ENCODE peak calls at places on chromosomes 2 and 18, in nine cellular contexts. O is dorsolateral prefrontal cortex, N is thyroid gland, M is AG10803, X is RKO, F is hypothalamus, E is T-helper 2 cell, Y is GM13976, D is lower lobe of right lung. P is an unnamed sample.

GRCh38 chr2:188786368-188786781 is 187.8 kb upstream of the COL3A1 start:
- DNase-seq in O (no peak), N (peak; percentile 5), M (peak; percentile 86), X (no peak), F (no peak), E (no peak), Y (no peak), D (no peak), P (no peak)

GRCh38 chr2:33380001-33380609 is 96.3 kb upstream of the RASGRP3 start:
- DNase-seq in O (no peak), N (no peak), M (no peak), X (peak; percentile 34), F (no peak), E (no peak), Y (peak; percentile 24), D (no peak), P (no peak)

GRCh38 chr2:47003641-47004427 is 88.2 kb upstream of the MCFD2 start:
- DNase-seq in O (no peak), N (peak; percentile 70), M (no peak), X (no peak), F (no peak), E (no peak), Y (no peak), D (no peak), P (no peak)

GRCh38 chr2:48479923-48480322 is 50.0 kb upstream of the STON1 start:
- DNase-seq in O (no peak), N (no peak), M (no peak), X (no peak), F (no peak), E (no peak), Y (no peak), D (no peak), P (no peak)

GRCh38 chr2:85390941-85391669 is 19.1 kb downstream of the CAPG start:
- DNase-seq in O (peak; percentile 55), N (peak; percentile 69), M (peak; percentile 33), X (no peak), F (no peak), E (peak; percentile 52), Y (peak; percentile 74), D (peak; percentile 73), P (no peak)

GRCh38 chr2:229445501-229446294 is 174.6 kb upstream of the PID1 start:
- DNase-seq in O (peak; percentile 54), N (no peak), M (peak; percentile 63), X (no peak), F (no peak), E (no peak), Y (no peak), D (no peak), P (no peak)

GRCh38 chr2:24345937-24346336 is 14.4 kb downstream of the ITSN2 start:
- DNase-seq in O (no peak), N (no peak), M (no peak), X (no peak), F (no peak), E (no peak), Y (no peak), D (no peak), P (no peak)

GRCh38 chr18:6624271-6624670 is 105.2 kb upstream of the ARHGAP28 start:
- DNase-seq in O (no peak), N (no peak), M (peak; percentile 63), X (peak; percentile 45), F (no peak), E (no peak), Y (no peak), D (no peak), P (no peak)

GRCh38 chr2:235595420-235596010 is 101.7 kb downstream of the AGAP1 start:
- DNase-seq in O (peak; percentile 80), N (peak; percentile 65), M (peak; percentile 77), X (peak; percentile 58), F (peak; percentile 54), E (no peak), Y (peak; percentile 74), D (no peak), P (peak; percentile 21)

GRCh38 chr2:148926291-148926961 is 51.4 kb downstream of the KIF5C start:
- DNase-seq in O (peak; percentile 85), N (peak; percentile 66), M (peak; percentile 15), X (peak; percentile 22), F (peak; percentile 62), E (peak; percentile 21), Y (peak; percentile 83), D (peak; percentile 58), P (peak; percentile 42)

GRCh38 chr2:182904844-182905243 is 38.4 kb upstream of the FRZB start:
- DNase-seq in O (no peak), N (no peak), M (no peak), X (no peak), F (no peak), E (no peak), Y (no peak), D (no peak), P (no peak)

GRCh38 chr2:236642584-236643291 is 73.1 kb downstream of the ACKR3 start:
- DNase-seq in O (no peak), N (peak; percentile 59), M (peak; percentile 100), X (peak; percentile 83), F (no peak), E (no peak), Y (no peak), D (peak; percentile 62), P (no peak)

GRCh38 chr2:36352024-36352398 is 3.6 kb upstream of the CRIM1 start:
- DNase-seq in O (no peak), N (no peak), M (peak; percentile 66), X (peak; percentile 79), F (no peak), E (no peak), Y (peak; percentile 40), D (no peak), P (peak; percentile 10)

GRCh38 chr18:76689646-76690264 is 132.6 kb upstream of the ZNF236 start:
- DNase-seq in O (no peak), N (no peak), M (no peak), X (no peak), F (no peak), E (no peak), Y (no peak), D (no peak), P (no peak)

GRCh38 chr2:234842753-234843152 is 109.1 kb upstream of the SH3BP4 start:
- DNase-seq in O (no peak), N (no peak), M (no peak), X (no peak), F (no peak), E (no peak), Y (no peak), D (no peak), P (no peak)

GRCh38 chr2:232633413-232634318 is at the start of gene EFHD1:
- DNase-seq in O (peak; percentile 82), N (peak; percentile 87), M (peak; percentile 33), X (no peak), F (peak; percentile 88), E (peak; percentile 28), Y (peak; percentile 72), D (peak; percentile 76), P (no peak)

GRCh38 chr2:45993476-45993991 is 303.7 kb upstream of the EPAS1 start:
- DNase-seq in O (no peak), N (peak; percentile 76), M (peak; percentile 83), X (peak; percentile 70), F (no peak), E (peak; percentile 22), Y (peak; percentile 71), D (no peak), P (peak; percentile 56)

GRCh38 chr2:173134703-173135102 is 59.1 kb downstream of the MAP3K20 start:
- DNase-seq in O (no peak), N (no peak), M (no peak), X (no peak), F (no peak), E (no peak), Y (no peak), D (peak; percentile 42), P (no peak)

GRCh38 chr18:79926715-79927596 is 24.5 kb downstream of the SLC66A2 start:
- DNase-seq in O (peak; percentile 40), N (peak; percentile 86), M (no peak), X (no peak), F (no peak), E (no peak), Y (no peak), D (peak; percentile 40), P (no peak)

GRCh38 chr2:144390424-144391020 is 129.4 kb downstream of the ZEB2 start:
- DNase-seq in O (no peak), N (no peak), M (peak; percentile 92), X (no peak), F (no peak), E (no peak), Y (no peak), D (no peak), P (no peak)

GRCh38 chr2:236146436-236146835 is 21.8 kb downstream of the GBX2 start:
- DNase-seq in O (no peak), N (no peak), M (no peak), X (no peak), F (no peak), E (no peak), Y (no peak), D (no peak), P (no peak)

GRCh38 chr2:147424766-147425165 is 420.1 kb upstream of the ACVR2A start:
- DNase-seq in O (no peak), N (no peak), M (no peak), X (no peak), F (no peak), E (no peak), Y (no peak), D (no peak), P (no peak)